ENCODE peak calls at places on chromosomes 13 and 19, in ten cellular contexts. One of them, this sample, is unnamed.

GRCh38 chr19:44677019-44677809 is 5.9 kb downstream of the CEACAM19 start:
- DNase-seq in gastrocnemius medialis: no peak
- DNase-seq in bronchial epithelial cell: peak
- DNase-seq in cardiac muscle cell: peak
- DNase-seq in lower lobe of right lung: no peak
- DNase-seq in fibroblast of mammary gland: peak
- DNase-seq in mucosa of descending colon: no peak
- DNase-seq in OCI-LY7: peak
- DNase-seq in endothelial cell of umbilical vein: peak
- DNase-seq in left lung: no peak
- DNase-seq in this sample: no peak

GRCh38 chr13:96772426-96772825 is 221.8 kb downstream of the OXGR1 start:
- DNase-seq in left lung: no peak
- DNase-seq in lower lobe of right lung: no peak
- DNase-seq in bronchial epithelial cell: peak
- DNase-seq in endothelial cell of umbilical vein: no peak
- DNase-seq in gastrocnemius medialis: no peak
- DNase-seq in fibroblast of mammary gland: no peak
- DNase-seq in cardiac muscle cell: no peak
- DNase-seq in OCI-LY7: no peak
- DNase-seq in mucosa of descending colon: no peak
- DNase-seq in this sample: no peak

GRCh38 chr13:113996081-113996911 is 22.4 kb upstream of the C13orf46 start:
- DNase-seq in cardiac muscle cell: no peak
- DNase-seq in gastrocnemius medialis: no peak
- DNase-seq in mucosa of descending colon: peak
- DNase-seq in left lung: no peak
- DNase-seq in fibroblast of mammary gland: no peak
- DNase-seq in lower lobe of right lung: peak
- DNase-seq in endothelial cell of umbilical vein: no peak
- DNase-seq in OCI-LY7: no peak
- DNase-seq in bronchial epithelial cell: no peak
- DNase-seq in this sample: no peak

GRCh38 chr19:21569497-21569870 is 64.1 kb downstream of the ZNF429 start:
- DNase-seq in endothelial cell of umbilical vein: no peak
- DNase-seq in bronchial epithelial cell: no peak
- DNase-seq in gastrocnemius medialis: peak
- DNase-seq in mucosa of descending colon: no peak
- DNase-seq in left lung: peak
- DNase-seq in OCI-LY7: no peak
- DNase-seq in lower lobe of right lung: peak
- DNase-seq in cardiac muscle cell: peak
- DNase-seq in fibroblast of mammary gland: peak
- DNase-seq in this sample: no peak

GRCh38 chr13:21124853-21125252 is 51.5 kb downstream of the SKA3 start:
- DNase-seq in OCI-LY7: no peak
- DNase-seq in endothelial cell of umbilical vein: peak
- DNase-seq in gastrocnemius medialis: no peak
- DNase-seq in cardiac muscle cell: peak
- DNase-seq in bronchial epithelial cell: peak
- DNase-seq in lower lobe of right lung: no peak
- DNase-seq in fibroblast of mammary gland: no peak
- DNase-seq in left lung: no peak
- DNase-seq in mucosa of descending colon: no peak
- DNase-seq in this sample: no peak

GRCh38 chr19:6519289-6519688 is 11.5 kb upstream of the TNFSF9 start:
- DNase-seq in gastrocnemius medialis: no peak
- DNase-seq in lower lobe of right lung: no peak
- DNase-seq in OCI-LY7: no peak
- DNase-seq in left lung: no peak
- DNase-seq in fibroblast of mammary gland: peak
- DNase-seq in cardiac muscle cell: peak
- DNase-seq in mucosa of descending colon: no peak
- DNase-seq in bronchial epithelial cell: peak
- DNase-seq in endothelial cell of umbilical vein: peak
- DNase-seq in this sample: peak

GRCh38 chr13:89726690-89727435 is 1620.6 kb upstream of the MIR17HG start:
- DNase-seq in lower lobe of right lung: no peak
- DNase-seq in bronchial epithelial cell: peak
- DNase-seq in fibroblast of mammary gland: peak
- DNase-seq in gastrocnemius medialis: no peak
- DNase-seq in mucosa of descending colon: no peak
- DNase-seq in endothelial cell of umbilical vein: peak
- DNase-seq in left lung: no peak
- DNase-seq in OCI-LY7: no peak
- DNase-seq in cardiac muscle cell: peak
- DNase-seq in this sample: no peak

GRCh38 chr13:40568672-40569350 is 97.6 kb downstream of the FOXO1 start:
- DNase-seq in fibroblast of mammary gland: no peak
- DNase-seq in left lung: no peak
- DNase-seq in lower lobe of right lung: no peak
- DNase-seq in OCI-LY7: no peak
- DNase-seq in bronchial epithelial cell: no peak
- DNase-seq in cardiac muscle cell: peak
- DNase-seq in endothelial cell of umbilical vein: peak
- DNase-seq in gastrocnemius medialis: no peak
- DNase-seq in mucosa of descending colon: no peak
- DNase-seq in this sample: no peak

DNA sequence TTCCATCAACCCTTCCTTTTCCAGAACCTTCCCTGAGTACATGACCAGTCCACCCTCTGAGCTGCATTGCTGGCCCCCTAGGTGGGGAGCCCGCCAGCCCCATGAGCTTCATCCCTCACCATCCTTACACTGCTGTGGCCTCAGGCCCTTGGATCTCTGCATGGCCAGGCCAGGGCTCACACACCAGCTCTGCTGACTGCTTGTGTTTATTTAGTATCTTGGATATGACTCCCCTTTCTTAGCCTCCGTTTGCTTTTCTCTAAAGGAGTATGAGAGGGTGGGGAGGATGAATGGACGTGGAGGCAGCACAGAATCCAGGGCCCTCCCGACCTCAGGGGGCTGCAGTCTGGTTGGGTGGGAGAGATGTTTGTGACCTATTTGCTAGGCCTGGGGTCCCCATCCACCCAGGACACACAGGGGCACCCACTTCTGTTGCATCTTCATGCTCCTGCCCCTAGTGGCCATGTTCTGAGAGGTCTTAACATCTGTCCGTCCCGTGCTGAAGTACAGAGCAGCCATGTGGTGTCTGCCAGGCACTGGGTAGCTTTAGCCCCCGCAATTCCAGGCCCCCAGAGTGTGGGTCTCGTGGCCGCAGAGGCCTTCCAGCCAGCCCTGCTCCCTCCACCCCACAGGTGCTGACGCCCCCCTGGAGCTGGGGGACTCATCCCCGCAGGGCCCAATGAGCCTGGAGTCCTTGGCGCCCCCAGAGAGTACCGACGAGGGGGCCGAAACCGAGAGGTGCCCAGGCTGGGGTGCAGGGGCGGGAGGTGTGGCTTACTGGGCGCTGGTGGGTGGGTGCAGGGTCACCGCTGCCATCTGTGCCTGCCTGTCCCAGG is 13.0 kb downstream of the ARHGEF1 start:
- DNase-seq in lower lobe of right lung: no peak
- DNase-seq in cardiac muscle cell: no peak
- DNase-seq in fibroblast of mammary gland: no peak
- DNase-seq in OCI-LY7: peak
- DNase-seq in left lung: no peak
- DNase-seq in mucosa of descending colon: no peak
- DNase-seq in gastrocnemius medialis: no peak
- DNase-seq in endothelial cell of umbilical vein: no peak
- DNase-seq in bronchial epithelial cell: no peak
- DNase-seq in this sample: no peak
- TF ChIP-seq CTCF in lower lobe of right lung: no peak
- TF ChIP-seq CTCF in cardiac muscle cell: peak
- TF ChIP-seq CTCF in fibroblast of mammary gland: peak
- TF ChIP-seq CTCF in OCI-LY7: peak
- TF ChIP-seq CTCF in left lung: no peak
- TF ChIP-seq CTCF in mucosa of descending colon: no peak
- TF ChIP-seq CTCF in gastrocnemius medialis: no peak
- TF ChIP-seq CTCF in endothelial cell of umbilical vein: peak
- TF ChIP-seq CTCF in bronchial epithelial cell: peak
- TF ChIP-seq CTCF in this sample: no peak

GRCh38 chr19:55606471-55606787 is 982 bp downstream of the ZNF865 start:
- DNase-seq in endothelial cell of umbilical vein: no peak
- DNase-seq in gastrocnemius medialis: no peak
- DNase-seq in mucosa of descending colon: no peak
- DNase-seq in fibroblast of mammary gland: no peak
- DNase-seq in bronchial epithelial cell: no peak
- DNase-seq in lower lobe of right lung: no peak
- DNase-seq in OCI-LY7: no peak
- DNase-seq in cardiac muscle cell: no peak
- DNase-seq in left lung: no peak
- DNase-seq in this sample: no peak

GRCh38 chr19:55606817-55607216 is 1.4 kb downstream of the ZNF865 start:
- DNase-seq in OCI-LY7: no peak
- DNase-seq in bronchial epithelial cell: no peak
- DNase-seq in fibroblast of mammary gland: no peak
- DNase-seq in cardiac muscle cell: no peak
- DNase-seq in endothelial cell of umbilical vein: no peak
- DNase-seq in lower lobe of right lung: no peak
- DNase-seq in mucosa of descending colon: no peak
- DNase-seq in left lung: no peak
- DNase-seq in gastrocnemius medialis: no peak
- DNase-seq in this sample: no peak

GRCh38 chr19:55605207-55605636 is 225 bp upstream of the ZNF865 start:
- DNase-seq in left lung: peak
- DNase-seq in bronchial epithelial cell: peak
- DNase-seq in endothelial cell of umbilical vein: peak
- DNase-seq in mucosa of descending colon: peak
- DNase-seq in gastrocnemius medialis: peak
- DNase-seq in OCI-LY7: peak
- DNase-seq in fibroblast of mammary gland: peak
- DNase-seq in lower lobe of right lung: peak
- DNase-seq in cardiac muscle cell: peak
- DNase-seq in this sample: peak

GRCh38 chr19:55603581-55604292 is 1.7 kb upstream of the ZNF865 start:
- DNase-seq in gastrocnemius medialis: no peak
- DNase-seq in left lung: no peak
- DNase-seq in lower lobe of right lung: no peak
- DNase-seq in bronchial epithelial cell: no peak
- DNase-seq in fibroblast of mammary gland: no peak
- DNase-seq in mucosa of descending colon: no peak
- DNase-seq in cardiac muscle cell: no peak
- DNase-seq in endothelial cell of umbilical vein: no peak
- DNase-seq in OCI-LY7: no peak
- DNase-seq in this sample: no peak

GRCh38 chr19:55605637-55606470 is at the start of gene ZNF865:
- DNase-seq in gastrocnemius medialis: peak
- DNase-seq in left lung: peak
- DNase-seq in bronchial epithelial cell: peak
- DNase-seq in cardiac muscle cell: peak
- DNase-seq in lower lobe of right lung: peak
- DNase-seq in fibroblast of mammary gland: peak
- DNase-seq in mucosa of descending colon: peak
- DNase-seq in OCI-LY7: peak
- DNase-seq in endothelial cell of umbilical vein: peak
- DNase-seq in this sample: peak
- TF ChIP-seq CTCF in gastrocnemius medialis: peak
- TF ChIP-seq CTCF in left lung: peak
- TF ChIP-seq CTCF in bronchial epithelial cell: peak
- TF ChIP-seq CTCF in cardiac muscle cell: peak
- TF ChIP-seq CTCF in lower lobe of right lung: peak
- TF ChIP-seq CTCF in fibroblast of mammary gland: peak
- TF ChIP-seq CTCF in mucosa of descending colon: peak
- TF ChIP-seq CTCF in OCI-LY7: peak
- TF ChIP-seq CTCF in endothelial cell of umbilical vein: peak
- TF ChIP-seq CTCF in this sample: peak

GRCh38 chr13:86446311-86446710 is 647.1 kb upstream of the SLITRK6 start:
- DNase-seq in cardiac muscle cell: peak
- DNase-seq in endothelial cell of umbilical vein: no peak
- DNase-seq in lower lobe of right lung: no peak
- DNase-seq in OCI-LY7: no peak
- DNase-seq in mucosa of descending colon: no peak
- DNase-seq in gastrocnemius medialis: peak
- DNase-seq in fibroblast of mammary gland: peak
- DNase-seq in bronchial epithelial cell: peak
- DNase-seq in left lung: no peak
- DNase-seq in this sample: no peak

GRCh38 chr13:86445584-86446140 is 646.4 kb upstream of the SLITRK6 start:
- DNase-seq in fibroblast of mammary gland: no peak
- DNase-seq in bronchial epithelial cell: peak
- DNase-seq in gastrocnemius medialis: no peak
- DNase-seq in mucosa of descending colon: no peak
- DNase-seq in OCI-LY7: no peak
- DNase-seq in endothelial cell of umbilical vein: no peak
- DNase-seq in lower lobe of right lung: no peak
- DNase-seq in left lung: no peak
- DNase-seq in cardiac muscle cell: no peak
- DNase-seq in this sample: no peak

DNA sequence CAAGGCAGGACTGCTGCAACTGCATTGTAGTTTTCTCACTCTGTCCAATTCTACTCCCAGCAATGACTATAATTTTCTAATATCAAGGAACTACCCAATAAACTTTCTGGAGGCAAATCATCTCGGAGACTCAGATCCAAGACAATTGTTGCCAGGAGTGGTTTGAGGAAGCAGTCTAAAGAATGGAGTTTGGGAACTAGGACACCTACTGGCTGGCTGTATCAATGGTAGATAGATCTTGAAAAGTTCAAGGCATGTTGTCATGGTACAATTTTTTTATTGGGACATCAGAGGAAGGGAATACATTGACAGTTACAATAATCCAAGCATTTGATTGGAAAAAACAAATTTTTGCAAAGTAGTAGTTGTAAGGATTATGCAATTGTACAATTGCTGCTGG is 648.3 kb upstream of the SLITRK6 start:
- DNase-seq in lower lobe of right lung: no peak
- DNase-seq in OCI-LY7: no peak
- DNase-seq in bronchial epithelial cell: no peak
- DNase-seq in left lung: no peak
- DNase-seq in mucosa of descending colon: no peak
- DNase-seq in gastrocnemius medialis: no peak
- DNase-seq in endothelial cell of umbilical vein: no peak
- DNase-seq in cardiac muscle cell: no peak
- DNase-seq in fibroblast of mammary gland: no peak
- DNase-seq in this sample: no peak
- TF ChIP-seq CTCF in lower lobe of right lung: no peak
- TF ChIP-seq CTCF in OCI-LY7: no peak
- TF ChIP-seq CTCF in bronchial epithelial cell: no peak
- TF ChIP-seq CTCF in left lung: no peak
- TF ChIP-seq CTCF in mucosa of descending colon: no peak
- TF ChIP-seq CTCF in gastrocnemius medialis: no peak
- TF ChIP-seq CTCF in endothelial cell of umbilical vein: no peak
- TF ChIP-seq CTCF in cardiac muscle cell: no peak
- TF ChIP-seq CTCF in fibroblast of mammary gland: no peak
- TF ChIP-seq CTCF in this sample: no peak

GRCh38 chr13:26973281-26973680 is 198.3 kb downstream of the USP12 start:
- DNase-seq in cardiac muscle cell: no peak
- DNase-seq in left lung: no peak
- DNase-seq in bronchial epithelial cell: no peak
- DNase-seq in OCI-LY7: no peak
- DNase-seq in lower lobe of right lung: no peak
- DNase-seq in fibroblast of mammary gland: no peak
- DNase-seq in mucosa of descending colon: no peak
- DNase-seq in gastrocnemius medialis: no peak
- DNase-seq in endothelial cell of umbilical vein: no peak
- DNase-seq in this sample: no peak

GRCh38 chr13:26976336-26976735 is 195.3 kb downstream of the USP12 start:
- DNase-seq in endothelial cell of umbilical vein: no peak
- DNase-seq in OCI-LY7: no peak
- DNase-seq in left lung: no peak
- DNase-seq in mucosa of descending colon: no peak
- DNase-seq in lower lobe of right lung: no peak
- DNase-seq in gastrocnemius medialis: no peak
- DNase-seq in fibroblast of mammary gland: no peak
- DNase-seq in cardiac muscle cell: no peak
- DNase-seq in bronchial epithelial cell: no peak
- DNase-seq in this sample: no peak

GRCh38 chr13:26968431-26969335 is 202.9 kb downstream of the USP12 start:
- DNase-seq in endothelial cell of umbilical vein: no peak
- DNase-seq in bronchial epithelial cell: no peak
- DNase-seq in lower lobe of right lung: peak
- DNase-seq in cardiac muscle cell: peak
- DNase-seq in fibroblast of mammary gland: peak
- DNase-seq in OCI-LY7: no peak
- DNase-seq in left lung: no peak
- DNase-seq in mucosa of descending colon: peak
- DNase-seq in gastrocnemius medialis: no peak
- DNase-seq in this sample: no peak

GRCh38 chr13:26973946-26974345 is 197.7 kb downstream of the USP12 start:
- DNase-seq in mucosa of descending colon: no peak
- DNase-seq in left lung: no peak
- DNase-seq in fibroblast of mammary gland: no peak
- DNase-seq in endothelial cell of umbilical vein: no peak
- DNase-seq in cardiac muscle cell: no peak
- DNase-seq in bronchial epithelial cell: no peak
- DNase-seq in gastrocnemius medialis: no peak
- DNase-seq in OCI-LY7: no peak
- DNase-seq in lower lobe of right lung: peak
- DNase-seq in this sample: no peak

DNA sequence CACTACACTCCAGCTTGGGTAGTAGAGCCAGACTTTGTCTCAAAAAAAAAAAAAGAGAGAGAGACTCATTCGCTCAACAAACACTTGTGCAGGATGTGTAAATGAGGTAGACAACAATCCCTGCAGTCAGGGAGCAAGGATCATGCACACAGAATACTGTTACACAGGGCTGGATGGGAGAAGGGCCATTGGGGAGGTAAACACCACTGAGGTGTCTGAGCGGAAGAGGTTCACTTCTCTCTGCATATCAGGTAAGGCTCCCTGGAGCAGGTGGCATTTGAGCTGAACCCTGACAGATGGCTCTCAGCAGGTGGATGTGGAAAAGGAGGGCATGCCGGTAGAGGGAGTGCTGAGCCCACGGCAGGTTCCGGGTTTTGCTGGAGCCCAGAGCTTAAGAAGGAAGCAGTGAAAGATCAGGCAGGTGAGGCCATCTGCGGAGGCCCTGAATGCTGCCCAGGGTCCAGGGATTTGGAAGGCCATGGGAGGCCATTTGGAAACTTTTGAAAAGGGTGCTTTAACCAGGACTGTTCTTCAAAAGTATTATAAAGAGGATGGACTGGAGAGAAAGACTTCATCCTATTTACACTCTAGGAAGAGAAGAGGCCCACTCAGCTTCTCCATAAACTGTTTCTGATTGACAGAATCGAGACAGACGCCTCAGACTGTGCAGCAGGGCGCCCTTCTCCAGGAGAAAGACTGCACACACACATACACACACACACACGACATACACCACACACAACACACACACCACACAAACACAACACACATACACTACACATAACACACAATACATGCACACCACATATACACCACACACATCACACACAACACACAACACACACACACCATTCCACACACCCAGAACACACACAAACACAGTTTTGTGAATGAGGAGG is 199.4 kb downstream of the USP12 start:
- DNase-seq in lower lobe of right lung: peak
- DNase-seq in fibroblast of mammary gland: peak
- DNase-seq in endothelial cell of umbilical vein: no peak
- DNase-seq in left lung: no peak
- DNase-seq in bronchial epithelial cell: peak
- DNase-seq in cardiac muscle cell: peak
- DNase-seq in OCI-LY7: peak
- DNase-seq in mucosa of descending colon: peak
- DNase-seq in gastrocnemius medialis: no peak
- DNase-seq in this sample: no peak
- TF ChIP-seq CTCF in lower lobe of right lung: peak
- TF ChIP-seq CTCF in fibroblast of mammary gland: peak
- TF ChIP-seq CTCF in endothelial cell of umbilical vein: peak
- TF ChIP-seq CTCF in left lung: no peak
- TF ChIP-seq CTCF in bronchial epithelial cell: peak
- TF ChIP-seq CTCF in cardiac muscle cell: peak
- TF ChIP-seq CTCF in OCI-LY7: peak
- TF ChIP-seq CTCF in mucosa of descending colon: peak
- TF ChIP-seq CTCF in gastrocnemius medialis: no peak
- TF ChIP-seq CTCF in this sample: peak